ENCODE peak calls at places on chromosomes 16 and 17, in six cellular contexts. U is fibroblast of pulmonary artery, R is left ventricle myocardium inferior, M is cardiac fibroblast, B is IMR-90, N is heart right ventricle. I is an unnamed sample.

GRCh38 chr16:2148714-2149629 is 547 bp downstream of the RAB26 start:
- DNase-seq in M (no peak), B (no peak), R (no peak), N (no peak), U (no peak), I (no peak)

GRCh38 chr16:4693956-4694663 is 748 bp downstream of the NUDT16L1 start:
- DNase-seq in B (peak; percentile 38), N (no peak), R (peak; percentile 49), M (peak; percentile 63), U (peak; percentile 64), I (peak; percentile 33)

GRCh38 chr16:13561276-13561675 is 358.7 kb upstream of the ERCC4 start:
- DNase-seq in U (no peak), R (no peak), N (no peak), M (no peak), B (no peak), I (no peak)

GRCh38 chr16:88442811-88443576 is 10.1 kb upstream of the ZFPM1 start:
- DNase-seq in U (peak; percentile 66), R (peak; percentile 73), M (peak; percentile 73), N (peak; percentile 74), B (peak; percentile 55), I (peak; percentile 55)

GRCh38 chr16:29875206-29875605 is 12.2 kb upstream of the CDIPT start:
- DNase-seq in N (no peak), U (no peak), M (no peak), R (no peak), B (no peak), I (no peak)

GRCh38 chr16:9135797-9136196 is 44.4 kb downstream of the HAPSTR1 start:
- DNase-seq in U (no peak), M (no peak), N (no peak), R (no peak), B (no peak), I (no peak)

GRCh38 chr17:37750768-37751466 is 6.1 kb upstream of the HNF1B start:
- DNase-seq in M (no peak), B (no peak), R (no peak), N (no peak), U (no peak), I (no peak)

GRCh38 chr17:33204156-33204555 is 88.9 kb downstream of the ASIC2 start:
- DNase-seq in N (no peak), R (no peak), M (no peak), U (no peak), B (no peak), I (no peak)

GRCh38 chr17:7818026-7818425 is 16.0 kb upstream of the KDM6B start:
- DNase-seq in R (no peak), B (no peak), U (no peak), N (no peak), M (no peak), I (no peak)

GRCh38 chr16:50740747-50741146 is 1.1 kb upstream of the CYLD start:
- DNase-seq in U (no peak), N (no peak), R (no peak), B (no peak), M (no peak), I (no peak)

GRCh38 chr16:85735225-85735722 is 15.6 kb downstream of the C16orf74 start:
- DNase-seq in M (no peak), R (no peak), U (no peak), N (no peak), B (no peak), I (no peak)

GRCh38 chr17:81865733-81866439 is 5.3 kb downstream of the ARHGDIA start:
- DNase-seq in N (no peak), U (peak; percentile 36), R (no peak), M (peak; percentile 52), B (no peak), I (no peak)

GRCh38 chr16:56689171-56689570 is 6.9 kb downstream of the MT1X start:
- DNase-seq in U (no peak), R (no peak), N (no peak), M (no peak), B (no peak), I (no peak)
- H3K4me3 ChIP-seq in U (no peak overlapping the region), R (no peak overlapping the region), N (no peak overlapping the region), M (no peak overlapping the region), B (no peak overlapping the region), I (no peak overlapping the region)

DNA sequence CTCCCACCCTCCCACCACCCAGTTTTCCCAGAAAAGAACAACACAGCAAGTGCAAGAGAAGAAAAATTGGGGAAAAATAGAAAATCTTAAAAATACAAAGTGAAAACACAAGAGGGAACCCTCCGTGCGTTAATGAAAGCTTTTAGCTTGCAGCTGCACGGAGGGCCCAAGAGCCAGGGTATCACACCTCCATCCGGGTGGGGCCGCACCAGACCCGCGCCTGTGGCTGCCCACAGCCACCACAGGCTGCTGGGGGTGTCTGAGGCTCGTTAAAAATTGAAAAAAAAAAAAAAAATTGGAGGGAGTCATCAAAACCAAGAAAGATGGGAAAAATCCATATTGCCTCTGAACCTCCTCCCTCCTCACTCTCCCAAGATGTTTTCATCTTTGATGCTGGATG is 18.6 kb downstream of the ENGASE start:
- DNase-seq in M (no peak), B (no peak), N (no peak), R (no peak), U (no peak), I (no peak)
- TF ChIP-seq CTCF in M (no peak), B (no peak), N (no peak), R (no peak), U (no peak), I (no peak)

DNA sequence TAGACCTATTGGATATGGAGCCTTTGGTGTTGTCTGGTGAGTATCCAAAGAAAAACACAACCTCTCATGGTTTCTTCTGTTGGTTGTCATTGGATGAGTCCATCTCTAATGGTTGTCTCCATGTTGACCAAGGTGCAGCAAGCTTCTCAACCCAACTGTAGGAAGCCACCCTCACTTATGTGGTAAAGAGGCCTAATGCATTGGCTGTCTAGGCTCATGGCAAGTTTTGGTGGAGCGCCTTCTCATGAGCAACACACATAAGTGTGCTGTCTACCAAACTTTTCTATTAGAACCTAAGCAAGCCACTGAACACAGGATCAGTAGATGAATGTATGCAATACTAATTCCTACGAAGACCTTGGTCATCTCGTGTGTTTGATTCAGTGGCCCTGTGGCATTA is 819 bp downstream of the NLK start:
- DNase-seq in N (no peak), U (no peak), B (no peak), R (no peak), M (no peak), I (no peak)
- H3K4me3 ChIP-seq in N (peak overlapping the region; percentile 93), U (peak overlapping the region; percentile 80), B (peak overlapping the region; percentile 71), R (peak overlapping the region; percentile 96), M (peak overlapping the region; percentile 83), I (no peak overlapping the region)

GRCh38 chr17:78769200-78769773 is 12.8 kb downstream of the CYTH1 start:
- DNase-seq in N (no peak), B (no peak), R (no peak), U (no peak), M (no peak), I (no peak)
- TF ChIP-seq CTCF in N (no peak), B (no peak), R (no peak), U (no peak), M (no peak), I (peak; percentile 10)

GRCh38 chr17:55642741-55643140 is 79.9 kb downstream of the TMEM100 start:
- DNase-seq in U (no peak), B (no peak), M (no peak), N (no peak), R (no peak), I (peak; percentile 14)
- H3K4me3 ChIP-seq in U (no peak overlapping the region), B (no peak overlapping the region), M (no peak overlapping the region), N (no peak overlapping the region), R (no peak overlapping the region), I (no peak overlapping the region)

DNA sequence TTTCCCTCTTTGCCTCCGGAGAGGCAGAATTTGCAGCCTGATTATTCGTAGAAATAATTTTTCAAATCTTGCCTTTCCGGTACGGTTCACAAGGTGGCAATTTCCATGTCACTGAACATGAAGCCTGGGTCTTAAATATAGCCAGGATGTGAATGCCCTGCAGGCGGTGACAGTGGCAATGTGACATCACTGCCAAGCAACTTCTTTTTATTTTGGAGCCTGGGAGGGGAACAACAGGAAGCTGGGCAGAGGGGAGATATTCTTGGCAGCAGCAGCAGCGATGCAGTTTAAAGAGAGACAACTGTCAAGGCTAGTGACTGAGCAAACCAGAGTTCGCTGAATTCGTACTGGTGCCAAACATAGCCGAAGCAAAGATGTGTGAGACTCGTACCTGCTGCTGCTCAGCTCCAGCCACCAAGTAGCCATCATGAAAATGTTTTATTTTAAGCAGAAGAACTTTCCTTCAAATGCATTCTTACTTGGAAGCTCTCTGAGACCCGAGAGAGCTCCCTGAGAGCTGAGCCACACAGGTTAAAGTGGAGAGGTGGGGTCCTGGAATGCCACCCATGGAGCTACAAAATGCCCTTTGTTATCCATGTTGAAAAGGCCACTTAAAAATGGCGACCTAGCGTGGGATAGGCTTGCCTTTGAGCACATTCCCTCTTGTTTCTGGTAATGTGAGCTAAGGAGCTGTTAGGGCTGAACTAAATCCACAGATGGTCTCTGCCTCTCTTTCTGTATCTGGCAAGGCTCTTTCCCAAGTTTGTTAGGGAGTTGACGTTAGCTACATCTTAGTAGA is 171.3 kb downstream of the SNX29 start:
- DNase-seq in M (no peak), U (no peak), R (peak; percentile 25), N (peak; percentile 25), B (no peak), I (no peak)
- TF ChIP-seq CTCF in M (no peak), U (no peak), R (peak; percentile 16), N (no peak), B (no peak), I (no peak)

GRCh38 chr17:58337600-58338453 is 9.2 kb upstream of the TSPOAP1 start:
- DNase-seq in B (peak; percentile 96), U (peak; percentile 83), R (peak; percentile 77), N (peak; percentile 71), M (peak; percentile 82), I (peak; percentile 89)
- H3K4me3 ChIP-seq in B (no peak overlapping the region), U (no peak overlapping the region), R (peak overlapping the region; percentile 24), N (peak overlapping the region; percentile 82), M (no peak overlapping the region), I (no peak overlapping the region)

DNA sequence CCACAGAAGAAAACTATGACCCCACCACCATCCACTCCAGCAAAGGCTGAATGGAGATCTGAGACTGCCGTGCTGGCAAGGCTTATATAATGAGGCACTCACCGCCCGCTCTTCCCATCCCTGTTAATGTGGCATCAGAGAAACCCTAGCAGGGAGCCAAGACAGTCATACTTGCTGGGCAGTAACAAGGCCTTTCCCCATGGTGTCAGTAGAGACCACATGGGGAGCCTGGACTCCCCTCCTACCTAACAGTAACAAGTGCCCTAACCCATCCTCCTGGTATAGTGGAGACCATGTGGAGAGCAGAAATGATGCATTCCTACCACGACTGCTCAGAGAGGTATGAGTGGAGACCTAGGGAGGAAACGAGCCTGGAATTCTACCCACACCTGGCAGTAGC is 235.2 kb downstream of the C16orf78 start:
- DNase-seq in U (peak; percentile 68), B (peak; percentile 61), R (no peak), M (peak; percentile 72), N (peak; percentile 41), I (peak; percentile 81)
- TF ChIP-seq CTCF in U (peak; percentile 72), B (peak; percentile 69), R (peak; percentile 71), M (peak; percentile 78), N (peak; percentile 41), I (peak; percentile 87)

DNA sequence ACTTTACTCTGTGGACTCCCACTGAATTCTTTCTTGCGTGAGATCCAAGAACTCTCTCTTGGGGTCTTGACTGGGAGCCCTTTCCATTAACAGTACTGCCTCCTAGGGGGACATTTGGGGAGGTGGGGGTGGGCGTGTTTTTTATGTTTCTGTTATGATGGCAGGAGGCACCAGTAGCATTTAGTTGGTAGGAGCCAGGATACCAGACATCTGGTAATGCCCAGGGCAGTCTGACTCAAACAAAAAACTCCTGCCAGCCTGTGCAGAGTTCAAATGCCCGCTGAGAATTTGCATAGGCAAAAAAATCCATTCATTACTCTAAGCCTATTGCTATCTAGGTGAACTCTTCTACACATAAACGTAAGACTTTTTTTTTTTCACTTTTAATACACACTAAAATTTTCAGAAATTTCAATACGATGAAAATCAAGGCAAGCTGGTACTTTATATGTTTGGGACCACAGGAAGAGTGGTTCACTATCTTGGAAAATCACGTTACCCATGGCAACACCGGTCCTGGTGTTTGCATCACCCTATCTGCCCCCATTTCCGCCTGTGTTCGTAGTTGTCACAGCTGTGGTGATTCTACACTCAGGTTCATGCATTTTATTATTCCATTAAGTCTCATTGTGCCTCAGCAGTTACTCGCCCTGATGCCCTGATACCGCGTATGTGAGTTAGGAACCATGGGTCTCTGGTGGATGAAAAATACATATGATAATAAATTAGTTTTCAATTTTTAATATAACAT is 121.1 kb upstream of the XYLT1 start:
- DNase-seq in R (no peak), M (no peak), N (no peak), B (no peak), U (no peak), I (no peak)
- H3K4me3 ChIP-seq in R (no peak overlapping the region), M (no peak overlapping the region), N (no peak overlapping the region), B (no peak overlapping the region), U (no peak overlapping the region), I (no peak overlapping the region)

I was measured in astrocyte of the spinal cord.